ENCODE peak calls at places on chromosomes 5 and 9, in seven cellular contexts. E is H54; R is stimulated activated CD8-positive, alpha-beta memory T cell treated with anti-CD3 and anti-CD28 coated beads, Interleukin-15, amount 100 ng/mL, for 24 hours; I is bronchial epithelial cell; U is vagina; Q is A172; N is skeletal muscle cell. T is an unnamed sample.

GRCh38 chr9:3492214-3492613 is 33.6 kb downstream of the RFX3 start:
- DNase-seq in E (no peak), R (no peak), I (no peak), U (no peak), Q (no peak), N (no peak), T (no peak)

GRCh38 chr9:134724912-134725604 is 83.5 kb downstream of the COL5A1 start:
- DNase-seq in E (no peak), R (no peak), I (no peak), U (no peak), Q (no peak), N (no peak), T (no peak)

GRCh38 chr5:177478711-177479646 is 5.5 kb upstream of the DBN1 start:
- DNase-seq in E (no peak), R (no peak), I (peak), U (no peak), Q (no peak), N (no peak), T (no peak)

GRCh38 chr5:74627511-74628120 is 12.9 kb downstream of the ENC1 start:
- DNase-seq in E (no peak), R (no peak), I (no peak), U (no peak), Q (no peak), N (no peak), T (no peak)

GRCh38 chr9:119234636-119235035 is 134.6 kb downstream of the BRINP1 start:
- DNase-seq in E (no peak), R (no peak), I (peak), U (no peak), Q (no peak), N (no peak), T (no peak)

GRCh38 chr5:81078930-81079329 is 118.8 kb downstream of the RASGRF2 start:
- DNase-seq in E (no peak), R (no peak), I (no peak), U (no peak), Q (no peak), N (no peak), T (no peak)

GRCh38 chr9:131099088-131099611 is 2.8 kb downstream of the AIF1L start:
- DNase-seq in E (no peak), R (no peak), I (no peak), U (no peak), Q (no peak), N (no peak), T (no peak)

GRCh38 chr9:82588801-82589200 is 474.1 kb downstream of the RASEF start:
- DNase-seq in E (no peak), R (no peak), I (no peak), U (no peak), Q (no peak), N (no peak), T (no peak)

GRCh38 chr9:89940625-89941024 is 335.8 kb downstream of the GADD45G start:
- DNase-seq in E (peak), R (no peak), I (peak), U (no peak), Q (peak), N (no peak), T (peak)

GRCh38 chr5:95272530-95272929 is 12.4 kb downstream of the MCTP1 start:
- DNase-seq in E (no peak), R (no peak), I (no peak), U (no peak), Q (no peak), N (no peak), T (no peak)

GRCh38 chr9:83937861-83938455 is 16.7 kb upstream of the KIF27 start:
- DNase-seq in E (peak), R (no peak), I (peak), U (no peak), Q (peak), N (no peak), T (peak)

GRCh38 chr5:81007637-81008027 is 47.5 kb downstream of the RASGRF2 start:
- DNase-seq in E (no peak), R (no peak), I (no peak), U (no peak), Q (no peak), N (no peak), T (no peak)

GRCh38 chr5:147481857-147482256 is 28.0 kb downstream of the DPYSL3 start:
- DNase-seq in E (no peak), R (no peak), I (peak), U (no peak), Q (peak), N (no peak), T (no peak)

GRCh38 chr9:80615964-80616363 is 1044.2 kb downstream of the TLE4 start:
- DNase-seq in E (no peak), R (no peak), I (no peak), U (no peak), Q (no peak), N (peak), T (peak)

GRCh38 chr5:10624244-10624643 is 60.4 kb downstream of the ANKRD33B start:
- DNase-seq in E (no peak), R (no peak), I (no peak), U (no peak), Q (no peak), N (no peak), T (no peak)

GRCh38 chr5:127960126-127960744 is 123.3 kb upstream of the SLC12A2 start:
- DNase-seq in E (no peak), R (no peak), I (no peak), U (no peak), Q (no peak), N (no peak), T (no peak)

T was measured in AG08396.